ENCODE peak calls at places on chromosomes 3 and 15, in five cellular contexts. One of them, this sample, is unnamed.

GRCh38 chr3:196207159-196207832 is 3.9 kb downstream of the ZDHHC19 start:
- DNase-seq in HepG2: no peak
- DNase-seq in stomach: no peak
- DNase-seq in tibial artery: no peak
- DNase-seq in mammary epithelial cell: no peak
- DNase-seq in this sample: no peak

GRCh38 chr15:89790206-89790605 is 14.1 kb downstream of the MESP2 start:
- DNase-seq in tibial artery: no peak
- DNase-seq in mammary epithelial cell: no peak
- DNase-seq in stomach: no peak
- DNase-seq in HepG2: no peak
- DNase-seq in this sample: no peak

GRCh38 chr3:15323063-15323462 is 9.3 kb downstream of the SH3BP5 start:
- DNase-seq in mammary epithelial cell: no peak
- DNase-seq in tibial artery: no peak
- DNase-seq in HepG2: no peak
- DNase-seq in stomach: no peak
- DNase-seq in this sample: no peak

GRCh38 chr15:65583701-65584100 is 27.2 kb downstream of the INTS14 start:
- DNase-seq in mammary epithelial cell: no peak
- DNase-seq in HepG2: peak
- DNase-seq in tibial artery: no peak
- DNase-seq in stomach: no peak
- DNase-seq in this sample: no peak

GRCh38 chr15:29220852-29221251 is 48.8 kb downstream of the NSMCE3 start:
- DNase-seq in HepG2: no peak
- DNase-seq in tibial artery: no peak
- DNase-seq in stomach: no peak
- DNase-seq in mammary epithelial cell: no peak
- DNase-seq in this sample: no peak

GRCh38 chr3:35784162-35784561 is 144.8 kb downstream of the ARPP21 start:
- DNase-seq in mammary epithelial cell: no peak
- DNase-seq in stomach: no peak
- DNase-seq in tibial artery: no peak
- DNase-seq in HepG2: peak
- DNase-seq in this sample: no peak

GRCh38 chr15:90064931-90065681 is 37.2 kb downstream of the IDH2 start:
- DNase-seq in mammary epithelial cell: no peak
- DNase-seq in tibial artery: peak
- DNase-seq in stomach: no peak
- DNase-seq in HepG2: no peak
- DNase-seq in this sample: no peak

GRCh38 chr3:17074559-17074958 is 189.8 kb downstream of the PLCL2 start:
- DNase-seq in mammary epithelial cell: no peak
- DNase-seq in HepG2: no peak
- DNase-seq in stomach: no peak
- DNase-seq in tibial artery: no peak
- DNase-seq in this sample: no peak

GRCh38 chr3:23508464-23508863 is 297.3 kb upstream of the UBE2E1 start:
- DNase-seq in mammary epithelial cell: no peak
- DNase-seq in HepG2: no peak
- DNase-seq in stomach: no peak
- DNase-seq in tibial artery: no peak
- DNase-seq in this sample: no peak

GRCh38 chr3:172201990-172202318 is 162.6 kb downstream of the FNDC3B start:
- DNase-seq in mammary epithelial cell: peak
- DNase-seq in tibial artery: no peak
- DNase-seq in HepG2: no peak
- DNase-seq in stomach: no peak
- DNase-seq in this sample: no peak

GRCh38 chr3:45224824-45225464 is 1.1 kb downstream of the TMEM158 start:
- DNase-seq in mammary epithelial cell: peak
- DNase-seq in HepG2: peak
- DNase-seq in tibial artery: peak
- DNase-seq in stomach: peak
- DNase-seq in this sample: no peak

GRCh38 chr15:68188647-68189046 is 16.5 kb downstream of the CALML4 start:
- DNase-seq in stomach: no peak
- DNase-seq in tibial artery: no peak
- DNase-seq in HepG2: no peak
- DNase-seq in mammary epithelial cell: no peak
- DNase-seq in this sample: no peak

GRCh38 chr15:68190048-68190447 is 15.1 kb downstream of the CALML4 start:
- DNase-seq in HepG2: no peak
- DNase-seq in tibial artery: no peak
- DNase-seq in mammary epithelial cell: no peak
- DNase-seq in stomach: no peak
- DNase-seq in this sample: no peak

GRCh38 chr15:68184616-68185470 is 20.3 kb downstream of the CALML4 start:
- DNase-seq in HepG2: no peak
- DNase-seq in mammary epithelial cell: no peak
- DNase-seq in stomach: no peak
- DNase-seq in tibial artery: no peak
- DNase-seq in this sample: no peak

GRCh38 chr15:68186671-68187397 is 18.3 kb downstream of the CALML4 start:
- DNase-seq in HepG2: no peak
- DNase-seq in mammary epithelial cell: no peak
- DNase-seq in tibial artery: no peak
- DNase-seq in stomach: no peak
- DNase-seq in this sample: no peak

GRCh38 chr15:68187559-68187958 is 17.6 kb downstream of the CALML4 start:
- DNase-seq in HepG2: no peak
- DNase-seq in tibial artery: no peak
- DNase-seq in stomach: peak
- DNase-seq in mammary epithelial cell: peak
- DNase-seq in this sample: no peak
- H3K27ac ChIP-seq in HepG2: no peak
- H3K27ac ChIP-seq in tibial artery: peak
- H3K27ac ChIP-seq in stomach: peak
- H3K27ac ChIP-seq in mammary epithelial cell: peak
- H3K27ac ChIP-seq in this sample: peak

DNA sequence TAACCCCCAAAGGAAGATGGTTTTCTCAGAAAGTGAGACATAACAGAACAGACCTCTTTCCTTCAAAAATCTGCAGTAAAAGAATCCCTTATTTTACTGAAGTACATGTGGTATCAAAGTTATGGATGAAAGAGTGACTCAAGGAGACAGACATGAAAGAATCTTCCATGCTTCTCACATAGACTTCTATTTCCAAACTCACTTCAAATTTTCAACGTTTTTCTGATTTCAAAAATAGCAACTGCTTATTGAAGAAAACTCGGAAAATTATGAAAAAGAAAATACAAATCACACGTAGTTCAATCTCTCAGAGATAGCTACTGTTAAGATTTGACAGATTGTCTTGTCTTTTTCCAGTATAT is 39.8 kb upstream of the TRA2B start:
- DNase-seq in mammary epithelial cell: no peak
- DNase-seq in HepG2: no peak
- DNase-seq in stomach: no peak
- DNase-seq in tibial artery: no peak
- DNase-seq in this sample: no peak
- TF ChIP-seq CTCF in mammary epithelial cell: no peak
- TF ChIP-seq CTCF in HepG2: no peak
- TF ChIP-seq CTCF in stomach: no peak
- TF ChIP-seq CTCF in tibial artery: no peak
- TF ChIP-seq CTCF in this sample: peak

DNA sequence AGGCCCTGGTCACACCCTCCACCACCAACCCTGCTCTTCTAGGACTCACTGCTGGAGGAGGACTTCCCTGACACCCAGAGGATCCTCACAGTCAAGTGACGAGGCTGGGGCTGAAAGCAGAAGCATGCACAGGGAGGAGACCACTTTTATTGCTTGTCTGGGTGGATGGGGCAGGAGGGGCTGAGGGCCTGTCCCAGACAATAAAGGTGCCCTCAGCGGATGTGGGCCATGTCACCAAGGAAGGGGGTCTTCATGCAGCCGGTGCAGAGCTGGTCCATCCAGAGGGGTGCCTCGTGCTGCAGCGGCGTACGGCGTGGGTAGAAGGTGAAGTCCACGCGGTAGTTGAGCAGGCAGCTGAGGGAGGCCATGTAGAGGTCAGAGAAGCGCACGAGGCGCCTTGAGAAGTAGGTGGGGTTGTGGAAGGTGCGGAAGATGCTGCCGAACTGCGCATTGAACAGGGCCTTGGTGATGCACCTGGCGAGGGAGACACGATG is 9.4 kb downstream of the NT5DC2 start:
- DNase-seq in HepG2: no peak
- DNase-seq in mammary epithelial cell: no peak
- DNase-seq in stomach: no peak
- DNase-seq in tibial artery: no peak
- DNase-seq in this sample: no peak
- H3K27ac ChIP-seq in HepG2: no peak
- H3K27ac ChIP-seq in mammary epithelial cell: no peak
- H3K27ac ChIP-seq in stomach: no peak
- H3K27ac ChIP-seq in tibial artery: peak
- H3K27ac ChIP-seq in this sample: peak

GRCh38 chr3:66602691-66603090 is 101.9 kb upstream of the LRIG1 start:
- DNase-seq in tibial artery: no peak
- DNase-seq in HepG2: no peak
- DNase-seq in mammary epithelial cell: no peak
- DNase-seq in stomach: no peak
- DNase-seq in this sample: no peak

GRCh38 chr3:66602237-66602636 is 101.4 kb upstream of the LRIG1 start:
- DNase-seq in mammary epithelial cell: peak
- DNase-seq in tibial artery: no peak
- DNase-seq in stomach: no peak
- DNase-seq in HepG2: no peak
- DNase-seq in this sample: no peak

GRCh38 chr3:66603161-66603611 is 102.4 kb upstream of the LRIG1 start:
- DNase-seq in stomach: no peak
- DNase-seq in HepG2: no peak
- DNase-seq in mammary epithelial cell: peak
- DNase-seq in tibial artery: no peak
- DNase-seq in this sample: no peak

GRCh38 chr3:66606126-66606525 is 105.3 kb upstream of the LRIG1 start:
- DNase-seq in stomach: no peak
- DNase-seq in mammary epithelial cell: no peak
- DNase-seq in HepG2: no peak
- DNase-seq in tibial artery: no peak
- DNase-seq in this sample: no peak

GRCh38 chr3:66604476-66604875 is 103.7 kb upstream of the LRIG1 start:
- DNase-seq in tibial artery: no peak
- DNase-seq in HepG2: no peak
- DNase-seq in mammary epithelial cell: no peak
- DNase-seq in stomach: no peak
- DNase-seq in this sample: no peak
- TF ChIP-seq CTCF in tibial artery: no peak
- TF ChIP-seq CTCF in HepG2: no peak
- TF ChIP-seq CTCF in mammary epithelial cell: no peak
- TF ChIP-seq CTCF in stomach: no peak
- TF ChIP-seq CTCF in this sample: no peak

GRCh38 chr3:25527796-25528195 is 99.7 kb downstream of the RARB start:
- DNase-seq in mammary epithelial cell: no peak
- DNase-seq in HepG2: no peak
- DNase-seq in stomach: no peak
- DNase-seq in tibial artery: no peak
- DNase-seq in this sample: no peak
- H3K27ac ChIP-seq in mammary epithelial cell: no peak
- H3K27ac ChIP-seq in HepG2: no peak
- H3K27ac ChIP-seq in stomach: peak
- H3K27ac ChIP-seq in tibial artery: no peak
- H3K27ac ChIP-seq in this sample: peak

DNA sequence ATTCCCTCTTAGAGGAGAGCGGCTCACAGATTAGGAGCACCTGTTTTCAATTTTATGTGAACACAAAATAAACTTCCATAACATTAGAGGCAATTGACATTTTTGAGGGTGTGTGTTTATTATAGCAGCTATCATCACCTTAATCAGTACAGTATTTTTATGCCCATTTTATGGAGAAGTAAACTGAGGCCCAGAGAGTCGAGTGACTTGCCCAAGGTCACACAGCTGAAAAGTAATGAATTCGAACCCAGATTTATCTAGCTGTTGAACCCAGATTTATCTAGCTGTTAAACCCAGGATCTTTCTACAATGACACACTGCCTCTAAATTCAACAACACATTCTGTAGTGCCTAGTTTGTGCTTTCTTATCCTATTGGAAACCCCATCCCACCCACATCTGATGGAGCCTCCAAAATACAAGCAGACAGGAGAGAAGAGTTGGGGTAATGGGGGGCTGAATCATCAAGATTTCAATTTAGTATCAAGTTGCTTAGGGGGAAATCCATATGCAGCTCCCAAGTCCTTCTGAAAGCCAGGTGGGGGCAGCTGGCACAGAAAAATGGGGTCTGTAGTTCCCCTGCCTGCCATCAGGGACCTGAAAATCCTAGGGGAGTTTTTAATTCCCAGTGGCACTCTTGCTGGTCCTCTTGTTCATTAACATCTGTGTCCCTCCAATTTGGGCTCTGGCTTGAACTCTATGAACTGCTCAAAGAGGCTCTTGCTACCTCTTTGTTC is 50.4 kb upstream of the TRA2B start:
- DNase-seq in HepG2: no peak
- DNase-seq in tibial artery: no peak
- DNase-seq in mammary epithelial cell: no peak
- DNase-seq in stomach: no peak
- DNase-seq in this sample: no peak
- TF ChIP-seq CTCF in HepG2: no peak
- TF ChIP-seq CTCF in tibial artery: no peak
- TF ChIP-seq CTCF in mammary epithelial cell: no peak
- TF ChIP-seq CTCF in stomach: no peak
- TF ChIP-seq CTCF in this sample: no peak